ENCODE peak calls at places on chromosome 16, in five cellular contexts. One of them, this sample, is unnamed.

GRCh38 chr16:3902731-3903130 is 22.2 kb upstream of the CREBBP start:
- DNase-seq in glutamatergic neuron: no peak
- DNase-seq in kidney tubule cell: no peak
- DNase-seq in HT-29: no peak
- DNase-seq in GM04504: no peak
- DNase-seq in this sample: no peak

GRCh38 chr16:1565083-1565805 is 31.8 kb downstream of the TMEM204 start:
- DNase-seq in glutamatergic neuron: no peak
- DNase-seq in kidney tubule cell: no peak
- DNase-seq in HT-29: no peak
- DNase-seq in GM04504: no peak
- DNase-seq in this sample: no peak

GRCh38 chr16:74216319-74216718 is 80.3 kb upstream of the PSMD7 start:
- DNase-seq in glutamatergic neuron: no peak
- DNase-seq in kidney tubule cell: peak
- DNase-seq in HT-29: no peak
- DNase-seq in GM04504: no peak
- DNase-seq in this sample: no peak

GRCh38 chr16:78436023-78436422 is 336.6 kb downstream of the WWOX start:
- DNase-seq in glutamatergic neuron: no peak
- DNase-seq in kidney tubule cell: no peak
- DNase-seq in HT-29: no peak
- DNase-seq in GM04504: no peak
- DNase-seq in this sample: no peak

GRCh38 chr16:85418978-85419491 is 194.1 kb upstream of the GSE1 start:
- DNase-seq in glutamatergic neuron: peak
- DNase-seq in kidney tubule cell: no peak
- DNase-seq in HT-29: no peak
- DNase-seq in GM04504: no peak
- DNase-seq in this sample: no peak

GRCh38 chr16:53692146-53692545 is 11.5 kb downstream of the RPGRIP1L start:
- DNase-seq in glutamatergic neuron: peak
- DNase-seq in kidney tubule cell: no peak
- DNase-seq in HT-29: peak
- DNase-seq in GM04504: no peak
- DNase-seq in this sample: no peak

GRCh38 chr16:2904100-2904921 is 7.4 kb upstream of the FLYWCH1 start:
- DNase-seq in glutamatergic neuron: peak
- DNase-seq in kidney tubule cell: peak
- DNase-seq in HT-29: peak
- DNase-seq in GM04504: peak
- DNase-seq in this sample: peak

GRCh38 chr16:2022723-2023097 is 3.1 kb downstream of the NPW start:
- DNase-seq in glutamatergic neuron: no peak
- DNase-seq in kidney tubule cell: peak
- DNase-seq in HT-29: no peak
- DNase-seq in GM04504: no peak
- DNase-seq in this sample: no peak

GRCh38 chr16:84504420-84505248 is at the start of gene MEAK7:
- DNase-seq in glutamatergic neuron: peak
- DNase-seq in kidney tubule cell: peak
- DNase-seq in HT-29: peak
- DNase-seq in GM04504: peak
- DNase-seq in this sample: peak

GRCh38 chr16:77063617-77064016 is 127.4 kb upstream of the MON1B start:
- DNase-seq in glutamatergic neuron: no peak
- DNase-seq in kidney tubule cell: no peak
- DNase-seq in HT-29: no peak
- DNase-seq in GM04504: no peak
- DNase-seq in this sample: no peak

GRCh38 chr16:84138824-84139627 is 6.0 kb downstream of the HSDL1 start:
- DNase-seq in glutamatergic neuron: peak
- DNase-seq in kidney tubule cell: peak
- DNase-seq in HT-29: peak
- DNase-seq in GM04504: no peak
- DNase-seq in this sample: no peak

GRCh38 chr16:85335584-85336492 is 223.6 kb upstream of the CIBAR2 start:
- DNase-seq in glutamatergic neuron: no peak
- DNase-seq in kidney tubule cell: peak
- DNase-seq in HT-29: peak
- DNase-seq in GM04504: no peak
- DNase-seq in this sample: no peak

This sample was measured in GM04503.